ENCODE peak calls at places on chromosomes 6 and 20, in six cellular contexts. K is cardiac muscle cell, O is HCT116, P is fibroblast of lung, L is lower lobe of right lung, G is A549. X is an unnamed sample.

GRCh38 chr6:88166493-88166900 is 350 bp upstream of the CNR1 start:
- DNase-seq in K (peak; percentile 32), O (no peak), P (no peak), L (peak; percentile 51), G (no peak), X (no peak)

GRCh38 chr20:1336699-1337387 is 7.9 kb upstream of the SDCBP2 start:
- DNase-seq in K (no peak), O (no peak), P (no peak), L (peak; percentile 81), G (no peak), X (peak; percentile 56)

GRCh38 chr6:41694815-41695536 is 40.4 kb downstream of the TFEB start:
- DNase-seq in K (no peak), O (no peak), P (no peak), L (no peak), G (no peak), X (no peak)

GRCh38 chr6:122374307-122374706 is 25.1 kb upstream of the HSF2 start:
- DNase-seq in K (no peak), O (no peak), P (no peak), L (no peak), G (no peak), X (no peak)

GRCh38 chr20:39291301-39291700 is 329.2 kb downstream of the DHX35 start:
- DNase-seq in K (no peak), O (no peak), P (peak; percentile 15), L (no peak), G (no peak), X (no peak)

GRCh38 chr6:139474145-139475108 is 100.0 kb upstream of the CITED2 start:
- DNase-seq in K (no peak), O (no peak), P (peak; percentile 92), L (no peak), G (no peak), X (no peak)

GRCh38 chr6:170206931-170207431 is 83.9 kb downstream of the DLL1 start:
- DNase-seq in K (no peak), O (no peak), P (no peak), L (no peak), G (no peak), X (peak; percentile 3)

GRCh38 chr6:161366301-161366953 is 92.6 kb upstream of the AGPAT4 start:
- DNase-seq in K (no peak), O (no peak), P (no peak), L (no peak), G (no peak), X (no peak)

GRCh38 chr6:108746411-108746810 is 101.8 kb upstream of the ARMC2 start:
- DNase-seq in K (no peak), O (no peak), P (no peak), L (no peak), G (no peak), X (no peak)

GRCh38 chr20:62178316-62179161 is 4.3 kb upstream of the MTG2 start:
- DNase-seq in K (no peak), O (no peak), P (no peak), L (no peak), G (no peak), X (no peak)

GRCh38 chr6:14197118-14197517 is 79.5 kb downstream of the CD83 start:
- DNase-seq in K (no peak), O (no peak), P (no peak), L (no peak), G (no peak), X (no peak)

DNA sequence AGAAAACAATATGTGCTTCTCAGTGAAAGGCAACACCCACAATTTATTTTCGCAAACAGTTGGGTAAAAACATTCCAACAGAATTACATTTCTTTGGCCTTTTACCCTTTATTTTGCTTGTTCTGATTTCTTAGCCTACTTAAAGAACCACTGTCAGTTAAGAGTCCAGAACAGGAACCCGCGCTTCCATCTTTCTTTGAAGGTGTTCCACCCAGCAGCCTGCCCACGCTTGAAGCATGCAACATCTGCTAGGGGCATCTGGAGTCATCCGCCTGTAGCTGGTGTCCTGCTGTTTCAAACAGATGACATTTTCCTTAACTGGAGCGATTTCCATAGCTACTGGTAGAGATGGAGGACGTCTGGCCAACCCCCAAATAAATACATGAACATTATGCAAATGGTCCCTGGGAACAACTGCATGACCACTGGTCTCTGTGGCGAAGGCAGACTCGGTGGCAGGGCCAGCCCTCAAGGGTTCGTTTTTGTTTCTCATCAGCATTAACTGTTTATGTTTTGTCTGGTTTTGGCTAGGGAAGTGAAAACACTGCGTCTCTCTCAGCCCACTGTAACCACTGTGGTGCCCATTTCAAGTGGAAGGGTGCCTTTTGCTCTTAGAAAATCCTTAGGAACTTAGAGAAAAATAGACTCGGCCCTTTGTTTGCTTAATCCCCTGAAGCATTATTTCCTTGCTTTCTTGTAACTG is 51.6 kb downstream of the LAMA4 start:
- DNase-seq in K (no peak), O (no peak), P (peak; percentile 51), L (no peak), G (no peak), X (no peak)
- H3K27ac ChIP-seq in K (no peak overlapping the region), O (no peak overlapping the region), P (peak overlapping the region; percentile 87), L (peak overlapping the region; percentile 50), G (peak overlapping the region; percentile 74), X (peak overlapping the region; percentile 64)

GRCh38 chr6:11209941-11210340 is 22.5 kb downstream of the NEDD9 start:
- DNase-seq in K (no peak), O (no peak), P (no peak), L (no peak), G (peak; percentile 73), X (no peak)

GRCh38 chr6:11209369-11209768 is 23.1 kb downstream of the NEDD9 start:
- DNase-seq in K (no peak), O (no peak), P (no peak), L (no peak), G (no peak), X (no peak)

GRCh38 chr6:11212625-11213024 is 19.8 kb downstream of the NEDD9 start:
- DNase-seq in K (no peak), O (no peak), P (peak; percentile 86), L (no peak), G (peak; percentile 70), X (peak; percentile 82)

GRCh38 chr6:11211235-11211634 is 21.2 kb downstream of the NEDD9 start:
- DNase-seq in K (no peak), O (no peak), P (no peak), L (no peak), G (no peak), X (no peak)

GRCh38 chr6:11210386-11211138 is 21.9 kb downstream of the NEDD9 start:
- DNase-seq in K (no peak), O (no peak), P (no peak), L (no peak), G (no peak), X (no peak)
- H3K4me1 ChIP-seq in K (peaks cover 52% of the 10 kb centered on the region), O (no peaks in the 10 kb centered on the region), P (peaks cover 33% of the 10 kb centered on the region), L (peaks cover 99% of the 10 kb centered on the region), G (peaks cover 96% of the 10 kb centered on the region), X (peaks cover 97% of the 10 kb centered on the region)

GRCh38 chr20:31565699-31566331 is 39.3 kb upstream of the ID1 start:
- DNase-seq in K (no peak), O (no peak), P (no peak), L (no peak), G (peak; percentile 53), X (no peak)
- TF ChIP-seq CTCF in K (no peak), O (no peak), P (no peak), L (no peak), G (no peak), X (no peak)

DNA sequence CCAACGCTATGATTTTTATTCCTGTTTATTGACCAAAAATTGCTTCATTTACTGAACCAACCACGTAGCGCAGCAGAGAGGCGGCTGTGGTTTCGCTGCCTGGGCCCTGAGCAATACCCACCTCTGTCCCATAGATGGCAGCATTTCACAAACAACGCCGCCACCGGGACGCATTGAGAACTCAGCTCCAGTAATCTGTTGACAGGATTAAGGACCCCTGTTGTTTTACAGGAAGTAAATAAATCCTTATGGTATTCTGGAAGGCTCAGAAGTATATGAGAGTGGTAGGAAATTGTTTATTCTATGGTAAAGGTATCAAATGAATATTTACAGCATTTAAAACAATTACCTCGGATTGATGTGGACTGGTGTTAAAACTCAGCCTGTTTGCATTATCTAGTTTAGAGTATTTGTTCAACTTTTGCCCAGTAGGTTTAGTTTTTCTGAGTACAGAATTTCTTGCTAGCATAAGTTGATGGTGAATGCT is 547.9 kb upstream of the SLC35B3 start:
- DNase-seq in K (peak; percentile 80), O (peak; percentile 61), P (peak; percentile 67), L (peak; percentile 60), G (peak; percentile 55), X (peak; percentile 60)
- H3K27ac ChIP-seq in K (no peak overlapping the region), O (no peak overlapping the region), P (no peak overlapping the region), L (no peak overlapping the region), G (no peak overlapping the region), X (no peak overlapping the region)

DNA sequence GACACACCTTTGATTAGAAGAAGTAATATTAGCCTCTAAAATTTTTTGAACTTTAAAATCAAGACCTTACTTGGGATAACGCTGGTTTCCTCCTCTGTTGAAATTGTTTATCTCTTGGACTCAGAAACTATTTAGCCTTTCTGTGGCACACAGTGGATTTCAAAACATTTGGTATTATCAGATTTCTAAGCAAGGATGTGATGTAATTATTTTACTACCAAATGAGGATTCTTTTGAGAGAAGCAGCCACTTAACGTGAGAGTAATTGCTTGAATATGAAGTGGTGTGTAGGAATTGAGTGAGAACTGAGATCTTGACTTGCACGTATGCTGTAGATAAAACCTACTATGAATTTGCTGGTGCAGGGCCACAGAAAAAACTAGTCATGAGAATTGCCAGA is 53.2 kb downstream of the AKAP12 start:
- DNase-seq in K (no peak), O (no peak), P (peak; percentile 89), L (no peak), G (no peak), X (no peak)
- H3K4me1 ChIP-seq in K (peaks cover 29% of the 10 kb centered on the region), O (no peaks in the 10 kb centered on the region), P (peaks cover 10% of the 10 kb centered on the region), L (peaks cover 16% of the 10 kb centered on the region), G (no peaks in the 10 kb centered on the region), X (no peaks in the 10 kb centered on the region)

X was measured in tibial artery.